ENCODE peak calls at places on chromosomes 7 and 10, in four cellular contexts. One of them, this sample, is unnamed.

GRCh38 chr10:95789928-95790327 is 34.0 kb downstream of the ENTPD1 start:
- DNase-seq in cardiac fibroblast: peak
- DNase-seq in RWPE1: no peak
- DNase-seq in dorsolateral prefrontal cortex: no peak
- DNase-seq in this sample: no peak

GRCh38 chr10:126480648-126481047 is 92.4 kb upstream of the ADAM12 start:
- DNase-seq in RWPE1: no peak
- DNase-seq in cardiac fibroblast: no peak
- DNase-seq in dorsolateral prefrontal cortex: no peak
- DNase-seq in this sample: no peak

GRCh38 chr7:127653396-127653795 is 1.4 kb downstream of the SND1 start:
- DNase-seq in dorsolateral prefrontal cortex: no peak
- DNase-seq in cardiac fibroblast: no peak
- DNase-seq in RWPE1: no peak
- DNase-seq in this sample: no peak

GRCh38 chr10:72254891-72255568 is 18.7 kb upstream of the DDIT4 start:
- DNase-seq in cardiac fibroblast: peak
- DNase-seq in RWPE1: peak
- DNase-seq in dorsolateral prefrontal cortex: peak
- DNase-seq in this sample: peak

GRCh38 chr7:90850516-90850915 is 254.4 kb downstream of the CDK14 start:
- DNase-seq in dorsolateral prefrontal cortex: no peak
- DNase-seq in cardiac fibroblast: no peak
- DNase-seq in RWPE1: no peak
- DNase-seq in this sample: no peak

GRCh38 chr7:155360495-155361362 is 63.1 kb downstream of the INSIG1 start:
- DNase-seq in cardiac fibroblast: no peak
- DNase-seq in RWPE1: no peak
- DNase-seq in dorsolateral prefrontal cortex: no peak
- DNase-seq in this sample: no peak

GRCh38 chr7:91240546-91240945 is 23.7 kb upstream of the FZD1 start:
- DNase-seq in cardiac fibroblast: peak
- DNase-seq in dorsolateral prefrontal cortex: no peak
- DNase-seq in RWPE1: no peak
- DNase-seq in this sample: no peak

GRCh38 chr7:37365405-37365804 is 83.3 kb downstream of the ELMO1 start:
- DNase-seq in RWPE1: no peak
- DNase-seq in cardiac fibroblast: no peak
- DNase-seq in dorsolateral prefrontal cortex: no peak
- DNase-seq in this sample: no peak

GRCh38 chr10:77798940-77799339 is 127.6 kb downstream of the DLG5 start:
- DNase-seq in dorsolateral prefrontal cortex: no peak
- DNase-seq in cardiac fibroblast: no peak
- DNase-seq in RWPE1: no peak
- DNase-seq in this sample: no peak

GRCh38 chr10:1070939-1071338 is 14.8 kb downstream of the WDR37 start:
- DNase-seq in RWPE1: no peak
- DNase-seq in cardiac fibroblast: peak
- DNase-seq in dorsolateral prefrontal cortex: no peak
- DNase-seq in this sample: no peak

GRCh38 chr10:77602913-77603528 is 34.6 kb downstream of the KCNMA1 start:
- DNase-seq in RWPE1: no peak
- DNase-seq in cardiac fibroblast: no peak
- DNase-seq in dorsolateral prefrontal cortex: no peak
- DNase-seq in this sample: no peak

GRCh38 chr7:132154695-132155471 is 421.4 kb downstream of the PLXNA4 start:
- DNase-seq in dorsolateral prefrontal cortex: no peak
- DNase-seq in RWPE1: no peak
- DNase-seq in cardiac fibroblast: no peak
- DNase-seq in this sample: no peak

GRCh38 chr10:122232781-122233180 is 38.3 kb upstream of the BTBD16 start:
- DNase-seq in dorsolateral prefrontal cortex: no peak
- DNase-seq in cardiac fibroblast: peak
- DNase-seq in RWPE1: no peak
- DNase-seq in this sample: no peak

GRCh38 chr7:100827330-100828226 is at the start of gene EPHB4:
- DNase-seq in RWPE1: peak
- DNase-seq in cardiac fibroblast: peak
- DNase-seq in dorsolateral prefrontal cortex: no peak
- DNase-seq in this sample: peak

GRCh38 chr10:127921751-127922140 is 14.8 kb downstream of the PTPRE start:
- DNase-seq in dorsolateral prefrontal cortex: no peak
- DNase-seq in cardiac fibroblast: no peak
- DNase-seq in RWPE1: no peak
- DNase-seq in this sample: no peak

GRCh38 chr10:127918570-127918969 is 11.7 kb downstream of the PTPRE start:
- DNase-seq in cardiac fibroblast: no peak
- DNase-seq in RWPE1: no peak
- DNase-seq in dorsolateral prefrontal cortex: no peak
- DNase-seq in this sample: no peak

GRCh38 chr10:127920319-127921074 is 13.6 kb downstream of the PTPRE start:
- DNase-seq in dorsolateral prefrontal cortex: no peak
- DNase-seq in cardiac fibroblast: no peak
- DNase-seq in RWPE1: no peak
- DNase-seq in this sample: no peak

GRCh38 chr10:127921075-127921750 is 14.3 kb downstream of the PTPRE start:
- DNase-seq in cardiac fibroblast: no peak
- DNase-seq in RWPE1: no peak
- DNase-seq in dorsolateral prefrontal cortex: no peak
- DNase-seq in this sample: no peak

GRCh38 chr10:127919418-127920191 is 12.7 kb downstream of the PTPRE start:
- DNase-seq in dorsolateral prefrontal cortex: peak
- DNase-seq in cardiac fibroblast: peak
- DNase-seq in RWPE1: peak
- DNase-seq in this sample: no peak
- TF ChIP-seq CTCF in dorsolateral prefrontal cortex: no peak
- TF ChIP-seq CTCF in cardiac fibroblast: peak
- TF ChIP-seq CTCF in RWPE1: no peak
- TF ChIP-seq CTCF in this sample: no peak

DNA sequence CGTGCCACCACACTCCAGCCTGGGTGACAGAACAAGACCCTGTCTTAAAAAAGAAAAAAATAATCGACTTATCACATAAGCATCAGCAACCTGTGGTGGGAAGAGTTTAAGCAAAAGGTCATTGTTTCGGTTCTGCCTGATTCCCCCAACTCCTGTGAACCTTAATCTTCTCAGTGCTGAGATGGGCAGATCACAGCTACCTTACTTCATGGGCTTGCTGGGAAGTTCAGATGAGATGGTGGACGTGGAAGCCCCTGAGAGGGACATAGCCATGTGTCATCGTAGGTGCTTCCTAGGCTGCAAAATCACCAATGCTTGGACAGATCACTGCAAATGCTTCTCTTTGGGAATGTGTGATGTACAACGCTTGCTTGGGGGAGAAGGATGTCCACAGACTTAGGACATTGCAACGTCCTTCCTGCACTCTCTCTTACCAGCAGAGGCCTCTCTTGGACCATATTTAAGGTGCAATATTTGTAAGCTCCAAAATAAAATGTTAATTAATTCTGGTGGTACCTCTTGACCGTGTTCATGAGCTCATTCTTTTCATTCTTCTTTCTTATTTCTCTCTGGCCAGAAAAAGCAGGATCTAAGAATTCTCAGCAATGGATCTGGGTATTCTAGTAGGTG is 8.6 kb downstream of the GJD4 start:
- DNase-seq in dorsolateral prefrontal cortex: no peak
- DNase-seq in cardiac fibroblast: peak
- DNase-seq in RWPE1: no peak
- DNase-seq in this sample: no peak
- TF ChIP-seq CTCF in dorsolateral prefrontal cortex: peak
- TF ChIP-seq CTCF in cardiac fibroblast: peak
- TF ChIP-seq CTCF in RWPE1: peak
- TF ChIP-seq CTCF in this sample: peak

GRCh38 chr10:127908106-127908957 is 1.4 kb downstream of the PTPRE start:
- DNase-seq in dorsolateral prefrontal cortex: no peak
- DNase-seq in RWPE1: peak
- DNase-seq in cardiac fibroblast: peak
- DNase-seq in this sample: peak
- TF ChIP-seq CTCF in dorsolateral prefrontal cortex: no peak
- TF ChIP-seq CTCF in RWPE1: no peak
- TF ChIP-seq CTCF in cardiac fibroblast: no peak
- TF ChIP-seq CTCF in this sample: no peak

GRCh38 chr7:36291387-36292316 is 98.0 kb upstream of the ANLN start:
- DNase-seq in dorsolateral prefrontal cortex: peak
- DNase-seq in RWPE1: peak
- DNase-seq in cardiac fibroblast: peak
- DNase-seq in this sample: peak
- TF ChIP-seq CTCF in dorsolateral prefrontal cortex: peak
- TF ChIP-seq CTCF in RWPE1: peak
- TF ChIP-seq CTCF in cardiac fibroblast: peak
- TF ChIP-seq CTCF in this sample: peak

This sample was measured in Calu3.